ENCODE peak calls at places on chromosomes 12 and 14, in four cellular contexts. N, C, V and D are unnamed samples.
A peak's percentile ranks its signal among the peaks of the same experiment; 100 is the strongest.

GRCh38 chr12:1933342-1933992 is 15.0 kb upstream of the CACNA2D4 start:
- DNase-seq in N (no peak), C (no peak), V (no peak), D (no peak)

GRCh38 chr12:65792724-65793123 is 31.6 kb upstream of the HMGA2 start:
- DNase-seq in N (no peak), C (no peak), V (no peak), D (no peak)

GRCh38 chr12:30796508-30796780 is 41.7 kb upstream of the CAPRIN2 start:
- DNase-seq in N (no peak), C (no peak), V (peak; percentile 2), D (peak; percentile 45)

GRCh38 chr12:30963709-30964564 is 37.4 kb downstream of the TSPAN11 start:
- DNase-seq in N (no peak), C (no peak), V (no peak), D (no peak)

GRCh38 chr14:23275412-23275811 is 10.5 kb downstream of the HOMEZ start:
- DNase-seq in N (no peak), C (no peak), V (no peak), D (no peak)

GRCh38 chr14:64298773-64299172 is 4.6 kb upstream of the ESR2 start:
- DNase-seq in N (no peak), C (no peak), V (no peak), D (no peak)

GRCh38 chr12:8773456-8773855 is 49.0 kb upstream of the A2ML1 start:
- DNase-seq in N (no peak), C (no peak), V (no peak), D (no peak)

GRCh38 chr12:690466-690865 is 27.2 kb upstream of the NINJ2 start:
- DNase-seq in N (no peak), C (no peak), V (no peak), D (no peak)

GRCh38 chr14:106538193-106538592 is 1011.8 kb downstream of the TMEM121 start:
- DNase-seq in N (no peak), C (no peak), V (no peak), D (no peak)

GRCh38 chr12:52371716-52372115 is 4.4 kb upstream of the KRT85 start:
- DNase-seq in N (no peak), C (no peak), V (no peak), D (no peak)

GRCh38 chr14:72527591-72527990 is 366.3 kb downstream of the DPF3 start:
- DNase-seq in N (no peak), C (no peak), V (no peak), D (no peak)

GRCh38 chr14:103854822-103855733 is 7.7 kb upstream of the PPP1R13B start:
- DNase-seq in N (no peak), C (no peak), V (no peak), D (no peak)

GRCh38 chr12:87142346-87142745 is 886.2 kb upstream of the MGAT4C start:
- DNase-seq in N (no peak), C (no peak), V (no peak), D (no peak)

GRCh38 chr12:78725951-78726550 is 138.5 kb upstream of the SYT1 start:
- DNase-seq in N (no peak), C (no peak), V (no peak), D (no peak)

GRCh38 chr12:57430117-57430930 is 519 bp downstream of the R3HDM2 start:
- DNase-seq in N (no peak), C (no peak), V (peak; percentile 55), D (no peak)

GRCh38 chr12:108784270-108784669 is 53.0 kb upstream of the CORO1C start:
- DNase-seq in N (no peak), C (no peak), V (no peak), D (no peak)

GRCh38 chr12:98073610-98074009 is 441.8 kb upstream of the TMPO start:
- DNase-seq in N (no peak), C (no peak), V (no peak), D (no peak)

GRCh38 chr12:48985475-48985897 is 7.4 kb downstream of the WNT1 start:
- DNase-seq in N (no peak), C (no peak), V (no peak), D (no peak)

GRCh38 chr12:99131761-99132199 is 486.7 kb downstream of the APAF1 start:
- DNase-seq in N (no peak), C (no peak), V (no peak), D (no peak)

GRCh38 chr12:93031028-93031427 is 101.9 kb upstream of the EEA1 start:
- DNase-seq in N (no peak), C (no peak), V (no peak), D (no peak)

GRCh38 chr12:113152835-113153814 is 3.6 kb downstream of the CFAP73 start:
- DNase-seq in N (peak; percentile 70), C (peak; percentile 13), V (peak; percentile 72), D (peak; percentile 51)

GRCh38 chr12:27618836-27619235 is 77.4 kb upstream of the REP15 start:
- DNase-seq in N (no peak), C (no peak), V (no peak), D (no peak)

GRCh38 chr14:64387232-64387737 is 868 bp upstream of the MTHFD1 start:
- DNase-seq in N (no peak), C (no peak), V (peak; percentile 1), D (no peak)

GRCh38 chr12:108320503-108321293 is 18.4 kb downstream of the CMKLR1 start:
- DNase-seq in N (no peak), C (no peak), V (no peak), D (no peak)

GRCh38 chr14:105989746-105990302 is 463.4 kb downstream of the TMEM121 start:
- DNase-seq in N (no peak), C (no peak), V (no peak), D (no peak)

GRCh38 chr12:55937956-55938355 is 7.0 kb downstream of the DGKA start:
- DNase-seq in N (no peak), C (no peak), V (no peak), D (no peak)

GRCh38 chr12:153080-153746 is 60.7 kb downstream of the SLC6A12 start:
- DNase-seq in N (peak; percentile 22), C (no peak), V (peak; percentile 58), D (peak; percentile 47)

GRCh38 chr14:68523994-68524725 is 268.7 kb downstream of the ZFP36L1 start:
- DNase-seq in N (no peak), C (peak; percentile 57), V (no peak), D (no peak)

GRCh38 chr12:105740970-105741725 is 397.6 kb downstream of the NUAK1 start:
- DNase-seq in N (no peak), C (no peak), V (no peak), D (no peak)

GRCh38 chr14:61997146-61997545 is 234.9 kb downstream of the SNAPC1 start:
- DNase-seq in N (no peak), C (no peak), V (no peak), D (no peak)

GRCh38 chr12:104604995-104605675 is 148.4 kb downstream of the CHST11 start:
- DNase-seq in N (no peak), C (no peak), V (no peak), D (no peak)